ENCODE peak calls at places on chromosomes 13 and 19, in four cellular contexts. V is stomach, X is fibroblast of the aortic adventitia, W is pancreas. P is an unnamed sample.

GRCh38 chr13:23574421-23574820 is 4.2 kb downstream of the TNFRSF19 start:
- DNase-seq in V (no peak), X (no peak), W (no peak), P (no peak)

GRCh38 chr13:96696501-96696900 is 297.8 kb downstream of the OXGR1 start:
- DNase-seq in V (no peak), X (no peak), W (no peak), P (no peak)

GRCh38 chr13:46668302-46668720 is 115.3 kb downstream of the LRCH1 start:
- DNase-seq in V (no peak), X (peak; percentile 96), W (no peak), P (peak; percentile 58)

GRCh38 chr19:49875801-49876421 is 1.2 kb downstream of the AKT1S1 start:
- DNase-seq in V (no peak), X (peak; percentile 49), W (peak; percentile 79), P (peak; percentile 84)

GRCh38 chr13:106867249-106867648 is 299.3 kb upstream of the ARGLU1 start:
- DNase-seq in V (peak; percentile 29), X (no peak), W (no peak), P (no peak)

GRCh38 chr13:34247596-34247995 is 429.6 kb downstream of the RFC3 start:
- DNase-seq in V (no peak), X (no peak), W (no peak), P (no peak)

GRCh38 chr13:76852991-76853390 is 33.2 kb downstream of the KCTD12 start:
- DNase-seq in V (no peak), X (peak; percentile 75), W (no peak), P (no peak)

GRCh38 chr19:6760606-6761005 is 6.6 kb downstream of the SH2D3A start:
- DNase-seq in V (no peak), X (no peak), W (no peak), P (no peak)

GRCh38 chr19:52622261-52622660 is 15.9 kb downstream of the ZNF83 start:
- DNase-seq in V (no peak), X (no peak), W (no peak), P (no peak)

GRCh38 chr13:95643471-95643813 is 1.1 kb downstream of the DZIP1 start:
- DNase-seq in V (no peak), X (peak; percentile 46), W (no peak), P (no peak)

GRCh38 chr19:42547927-42548326 is 19.6 kb upstream of the CEACAM1 start:
- DNase-seq in V (no peak), X (no peak), W (no peak), P (no peak)

GRCh38 chr19:5691205-5691929 is 1.3 kb downstream of the RPL36 start:
- DNase-seq in V (peak; percentile 66), X (peak; percentile 78), W (peak; percentile 77), P (peak; percentile 79)

GRCh38 chr13:74662895-74663294 is 528.7 kb upstream of the KLF12 start:
- DNase-seq in V (no peak), X (peak; percentile 21), W (no peak), P (peak; percentile 3)

GRCh38 chr13:75647126-75647784 is 11.1 kb downstream of the LMO7 start:
- DNase-seq in V (no peak), X (no peak), W (no peak), P (no peak)

GRCh38 chr19:16531380-16531669 is 10.9 kb downstream of the CHERP start:
- DNase-seq in V (no peak), X (no peak), W (no peak), P (no peak)

GRCh38 chr19:495440-496332 is 600 bp upstream of the MADCAM1 start:
- DNase-seq in V (no peak), X (peak; percentile 26), W (no peak), P (peak; percentile 61)

GRCh38 chr19:48728882-48729645 is 9.5 kb upstream of the MAMSTR start:
- DNase-seq in V (no peak), X (no peak), W (peak; percentile 58), P (no peak)

GRCh38 chr13:105798541-105798940 is 736.9 kb downstream of the EFNB2 start:
- DNase-seq in V (no peak), X (no peak), W (no peak), P (no peak)

GRCh38 chr13:23086951-23087350 is 93.8 kb upstream of the SGCG start:
- DNase-seq in V (no peak), X (no peak), W (no peak), P (no peak)

GRCh38 chr19:22605275-22606211 is 28.6 kb upstream of the ZNF492 start:
- DNase-seq in V (no peak), X (no peak), W (no peak), P (no peak)

GRCh38 chr13:95083758-95084157 is 217.5 kb downstream of the ABCC4 start:
- DNase-seq in V (no peak), X (peak; percentile 50), W (no peak), P (no peak)

GRCh38 chr13:80341771-80342271 is 895 bp upstream of the SPRY2 start:
- DNase-seq in V (no peak), X (peak; percentile 60), W (peak; percentile 60), P (peak; percentile 74)

GRCh38 chr19:50728084-50728737 is 5.0 kb downstream of the CLEC11A start:
- DNase-seq in V (peak; percentile 43), X (peak; percentile 60), W (no peak), P (peak; percentile 71)

GRCh38 chr19:2767688-2768087 is 15.4 kb downstream of the SGTA start:
- DNase-seq in V (no peak), X (no peak), W (no peak), P (no peak)

GRCh38 chr13:43567608-43568007 is 219.2 kb downstream of the ENOX1 start:
- DNase-seq in V (no peak), X (peak; percentile 45), W (no peak), P (no peak)

GRCh38 chr13:99389520-99390304 is 82.5 kb upstream of the GPR183 start:
- DNase-seq in V (no peak), X (no peak), W (no peak), P (no peak)

GRCh38 chr19:48190288-48191284 is 20.1 kb downstream of the ZSWIM9 start:
- DNase-seq in V (peak; percentile 61), X (no peak), W (no peak), P (no peak)

GRCh38 chr13:109764474-109765292 is 21.7 kb downstream of the IRS2 start:
- DNase-seq in V (no peak), X (no peak), W (no peak), P (no peak)

DNA sequence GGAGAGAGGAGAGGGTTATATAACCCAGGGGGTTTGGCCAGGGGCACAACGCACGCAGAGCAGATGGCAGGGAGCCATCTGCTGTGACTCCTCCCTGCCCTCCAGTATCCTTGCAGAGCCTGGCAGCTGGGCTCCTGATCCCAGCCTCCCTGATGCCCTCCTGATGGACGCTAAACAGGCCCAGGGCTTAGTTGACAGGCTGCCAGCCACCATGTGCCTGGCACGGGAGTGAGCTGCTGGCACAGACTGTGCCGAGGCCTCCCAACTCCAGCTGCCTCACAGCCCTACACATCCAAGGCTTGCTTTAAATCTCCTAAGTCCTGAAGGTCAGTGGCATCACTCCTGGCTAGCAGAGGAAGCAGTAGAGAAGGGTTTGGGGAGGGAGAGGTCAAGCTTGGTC is 16.7 kb downstream of the SYDE1 start:
- DNase-seq in V (peak; percentile 83), X (no peak), W (no peak), P (peak; percentile 45)
- H3K4me3 ChIP-seq in V (peak overlapping the region; percentile 65), X (peak overlapping the region; percentile 91), W (no peak overlapping the region), P (no peak overlapping the region)

DNA sequence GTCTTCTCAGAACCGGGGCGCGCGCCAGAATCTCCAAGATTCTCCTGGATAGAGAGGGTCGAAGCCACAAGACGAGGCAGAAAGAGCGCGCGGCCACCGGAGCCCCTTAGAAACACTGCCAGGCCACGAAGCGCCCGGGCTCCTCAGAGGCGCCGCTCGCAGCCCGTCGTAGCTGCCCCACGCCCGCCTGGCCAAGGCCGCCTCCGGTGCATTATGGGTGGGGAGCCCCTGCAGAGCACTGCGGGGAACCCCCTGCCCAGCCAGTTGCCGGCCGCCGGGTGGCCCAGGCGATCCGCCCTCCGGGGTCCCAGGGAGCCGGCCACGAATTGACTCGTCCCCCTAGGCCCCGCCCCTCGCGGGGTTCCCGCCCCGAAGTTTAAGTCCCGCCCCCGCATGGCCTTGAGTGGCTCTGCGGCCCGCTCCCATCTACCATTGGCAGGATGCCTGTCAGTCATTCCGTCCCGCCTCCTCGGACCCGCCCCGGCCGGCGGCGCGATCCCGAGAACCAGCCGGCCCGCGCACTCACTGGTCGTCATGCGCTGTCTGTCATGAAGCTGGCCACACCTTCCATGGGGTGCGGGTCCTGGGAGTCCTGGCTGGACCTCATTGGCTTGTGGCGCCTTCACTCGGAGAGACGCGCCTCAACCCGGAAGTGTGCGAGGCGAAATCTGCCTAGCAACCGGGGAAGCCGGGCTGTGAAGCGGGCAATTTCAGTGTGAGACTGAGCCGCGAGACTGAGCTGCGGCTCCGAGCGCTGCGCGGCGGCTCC is 20.2 kb upstream of the GATAD2A start:
- DNase-seq in V (peak; percentile 100), X (peak; percentile 99), W (peak; percentile 99), P (peak; percentile 100)
- TF ChIP-seq CTCF in V (no peak), X (peak; percentile 18), W (no peak), P (no peak)

DNA sequence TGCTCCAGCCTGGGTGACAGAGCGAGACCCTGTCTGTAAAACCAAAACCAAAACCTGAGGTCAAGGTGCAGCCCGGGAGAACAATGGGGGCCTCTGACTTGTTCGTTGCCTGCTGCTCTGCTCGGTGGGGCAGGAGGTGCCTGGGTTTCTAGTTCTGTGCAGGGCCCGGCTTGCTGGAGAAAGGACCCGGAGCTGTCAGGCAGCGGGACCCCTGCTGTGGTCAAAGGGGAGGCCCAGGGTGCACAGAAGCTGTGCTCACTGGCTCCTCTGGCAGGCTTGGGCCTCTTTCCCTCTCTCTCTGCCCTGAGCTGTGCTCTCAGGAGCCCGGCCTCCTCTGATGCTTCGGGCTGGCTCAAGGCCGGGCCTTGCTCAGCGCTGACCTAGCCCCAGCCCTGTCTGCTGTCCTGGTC is 3.5 kb downstream of the LRP3 start:
- DNase-seq in V (no peak), X (no peak), W (no peak), P (no peak)
- H3K4me3 ChIP-seq in V (no peak overlapping the region), X (no peak overlapping the region), W (no peak overlapping the region), P (no peak overlapping the region)

GRCh38 chr19:8550070-8550469 is 27.2 kb downstream of the MYO1F start:
- DNase-seq in V (no peak), X (no peak), W (no peak), P (no peak)

GRCh38 chr19:8544168-8544567 is 30.2 kb upstream of the ZNF414 start:
- DNase-seq in V (no peak), X (no peak), W (no peak), P (no peak)

GRCh38 chr19:8545743-8546142 is 31.5 kb downstream of the MYO1F start:
- DNase-seq in V (no peak), X (no peak), W (no peak), P (no peak)
- TF ChIP-seq CTCF in V (no peak), X (no peak), W (no peak), P (no peak)

DNA sequence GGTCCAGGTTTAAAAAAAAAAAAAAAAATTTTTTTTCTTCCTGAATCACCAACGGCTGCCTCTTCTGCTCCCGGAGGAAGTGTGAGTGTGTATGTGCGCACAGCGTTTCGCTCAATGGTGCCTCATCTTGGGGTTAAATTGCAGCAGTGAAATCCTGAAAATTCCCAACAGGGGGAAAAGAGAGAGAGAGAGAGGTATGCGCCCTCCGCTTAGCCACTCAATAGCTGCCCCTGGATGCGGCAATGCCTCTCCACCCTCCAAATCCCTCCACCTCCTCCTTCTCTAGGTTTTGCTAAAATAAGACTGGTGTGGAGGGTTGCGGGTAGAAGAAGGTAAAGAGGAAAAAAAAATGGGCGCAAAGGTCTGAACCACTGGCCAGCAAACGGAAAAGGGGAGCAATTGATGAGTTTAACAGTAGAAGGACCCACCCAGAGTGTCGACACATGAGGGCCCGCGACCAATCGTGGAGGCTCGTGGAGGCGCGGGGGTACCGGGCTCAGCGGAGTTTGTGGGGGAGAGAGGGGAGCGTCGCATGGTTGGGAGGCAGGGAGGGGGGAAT is 853 bp upstream of the CACNA1A start:
- DNase-seq in V (no peak), X (peak; percentile 40), W (no peak), P (no peak)
- H3K4me3 ChIP-seq in V (no peak overlapping the region), X (peak overlapping the region; percentile 41), W (no peak overlapping the region), P (no peak overlapping the region)

GRCh38 chr13:93244141-93244917 is 17.7 kb downstream of the GPC6 start:
- DNase-seq in V (no peak), X (peak; percentile 73), W (no peak), P (no peak)
- TF ChIP-seq CTCF in V (no peak), X (no peak), W (no peak), P (no peak)

P was measured in mucosa of descending colon.